ENCODE peak calls at places on chromosomes 16 and 17, in seven cellular contexts. B is amygdala, H is transverse colon, S is thoracic aorta, E is adrenal gland, G is mesenchymal stem cell, Z is amniotic epithelial cell. T is an unnamed sample.

GRCh38 chr17:50095626-50096037 is 481 bp downstream of the PDK2 start:
- DNase-seq in Z (peak), E (no peak), B (no peak), G (no peak), H (no peak), S (no peak), T (no peak)

GRCh38 chr16:6148361-6148760 is 1050.8 kb upstream of the EEF2KMT start:
- DNase-seq in B (no peak), Z (no peak), S (no peak), H (no peak), E (no peak), G (no peak), T (no peak)

GRCh38 chr17:3602499-3602898 is 6.7 kb downstream of the TRPV1 start:
- DNase-seq in S (no peak), H (no peak), G (peak), Z (peak), B (no peak), E (no peak), T (no peak)

GRCh38 chr16:89138513-89138795 is 33.1 kb upstream of the CDH15 start:
- DNase-seq in E (no peak), H (no peak), G (no peak), Z (no peak), B (no peak), S (no peak), T (no peak)

GRCh38 chr16:88691924-88692560 is 5.7 kb upstream of the SNAI3 start:
- DNase-seq in E (no peak), B (peak), Z (no peak), G (no peak), H (peak), S (no peak), T (no peak)

GRCh38 chr16:1494711-1495110 is 1.6 kb downstream of the TELO2 start:
- DNase-seq in S (no peak), B (no peak), H (no peak), Z (no peak), E (no peak), G (no peak), T (no peak)

GRCh38 chr16:22323173-22323997 is 26.2 kb downstream of the POLR3E start:
- DNase-seq in Z (no peak), E (no peak), G (no peak), B (no peak), H (no peak), S (no peak), T (no peak)

GRCh38 chr16:22977294-22977697 is 163.3 kb downstream of the HS3ST2 start:
- DNase-seq in E (no peak), Z (no peak), H (no peak), B (no peak), S (no peak), G (no peak), T (no peak)

GRCh38 chr17:72602517-72603345 is 481.9 kb downstream of the SOX9 start:
- DNase-seq in H (peak), B (no peak), Z (peak), G (no peak), S (no peak), E (no peak), T (no peak)

GRCh38 chr17:48629411-48629759 is 3.2 kb upstream of the HOXB9 start:
- DNase-seq in Z (no peak), B (no peak), E (no peak), H (no peak), G (no peak), S (no peak), T (no peak)

GRCh38 chr17:47076171-47076570 is 97.1 kb upstream of the RPRML start:
- DNase-seq in G (no peak), E (no peak), S (no peak), H (no peak), B (no peak), Z (no peak), T (no peak)

GRCh38 chr17:31008374-31009035 is 37.7 kb downstream of the RNF135 start:
- DNase-seq in G (peak), S (no peak), H (peak), Z (peak), E (peak), B (peak), T (peak)

GRCh38 chr16:1870365-1871082 is 1.4 kb downstream of the MEIOB start:
- DNase-seq in B (no peak), Z (peak), S (no peak), H (no peak), E (no peak), G (peak), T (no peak)

GRCh38 chr17:34997355-34997862 is 17.1 kb downstream of the LIG3 start:
- DNase-seq in G (no peak), E (peak), Z (peak), H (peak), B (no peak), S (no peak), T (no peak)

GRCh38 chr16:25108054-25108453 is 3.5 kb upstream of the LCMT1 start:
- DNase-seq in H (peak), S (no peak), E (peak), B (no peak), Z (no peak), G (no peak), T (no peak)

GRCh38 chr16:67672739-67673662 is 6.4 kb downstream of the C16orf86 start:
- DNase-seq in S (no peak), G (peak), B (peak), H (peak), E (peak), Z (peak), T (peak)

GRCh38 chr16:1639282-1639681 is 27.1 kb downstream of the CRAMP1 start:
- DNase-seq in G (no peak), S (no peak), Z (peak), B (no peak), H (no peak), E (no peak), T (no peak)